ENCODE peak calls at places on chromosomes 11 and 22, in seven cellular contexts. Q is kidney, V is spleen, T is sigmoid colon, R is epithelial cell of prostate, W is OCI-LY7, U is gastrocnemius medialis. X is an unnamed sample.

GRCh38 chr11:69287968-69288882 is 5.7 kb upstream of the MYEOV start:
- DNase-seq in Q (peak), V (no peak), T (no peak), R (no peak), W (peak), U (no peak), X (no peak)

GRCh38 chr11:78220218-78221157 is 31.8 kb downstream of the USP35 start:
- DNase-seq in Q (no peak), V (no peak), T (no peak), R (no peak), W (no peak), U (no peak), X (no peak)

GRCh38 chr11:123169821-123170220 is 25.2 kb downstream of the CLMP start:
- DNase-seq in Q (no peak), V (no peak), T (no peak), R (no peak), W (no peak), U (no peak), X (no peak)

GRCh38 chr11:1206391-1207271 is 16.2 kb upstream of the MUC5B start:
- DNase-seq in Q (peak), V (peak), T (peak), R (no peak), W (no peak), U (no peak), X (no peak)

GRCh38 chr22:45503816-45504702 is 1.4 kb downstream of the FBLN1 start:
- DNase-seq in Q (peak), V (no peak), T (no peak), R (peak), W (no peak), U (no peak), X (no peak)

GRCh38 chr11:92893276-92893675 is 76.2 kb upstream of the MTNR1B start:
- DNase-seq in Q (no peak), V (no peak), T (no peak), R (no peak), W (no peak), U (no peak), X (no peak)

GRCh38 chr11:123111465-123111864 is 49.5 kb upstream of the HSPA8 start:
- DNase-seq in Q (no peak), V (no peak), T (no peak), R (peak), W (peak), U (no peak), X (peak)

GRCh38 chr11:93662177-93662575 is 694 bp downstream of the CEP295 start:
- DNase-seq in Q (no peak), V (no peak), T (no peak), R (no peak), W (peak), U (no peak), X (no peak)

GRCh38 chr22:30694171-30694637 is 470 bp upstream of the OSBP2 start:
- DNase-seq in Q (peak), V (peak), T (peak), R (no peak), W (no peak), U (peak), X (peak)

GRCh38 chr11:76152086-76152658 is 54.1 kb downstream of the WNT11 start:
- DNase-seq in Q (peak), V (peak), T (peak), R (peak), W (peak), U (peak), X (peak)

GRCh38 chr22:31436132-31436531 is 36.7 kb downstream of the DRG1 start:
- DNase-seq in Q (no peak), V (no peak), T (no peak), R (no peak), W (no peak), U (peak), X (no peak)

GRCh38 chr11:95904009-95904650 is 19.8 kb downstream of the MTMR2 start:
- DNase-seq in Q (no peak), V (no peak), T (no peak), R (no peak), W (no peak), U (no peak), X (no peak)

GRCh38 chr11:8873966-8874365 is 37.0 kb upstream of the AKIP1 start:
- DNase-seq in Q (no peak), V (no peak), T (no peak), R (no peak), W (no peak), U (no peak), X (no peak)

GRCh38 chr11:71366076-71366475 is 82.1 kb downstream of the DHCR7 start:
- DNase-seq in Q (no peak), V (no peak), T (no peak), R (no peak), W (no peak), U (no peak), X (no peak)

GRCh38 chr11:45751430-45751829 is 53.5 kb upstream of the SLC35C1 start:
- DNase-seq in Q (no peak), V (no peak), T (no peak), R (no peak), W (no peak), U (no peak), X (no peak)

GRCh38 chr11:6473481-6474422 is at the start of gene TRIM3:
- DNase-seq in Q (peak), V (peak), T (peak), R (peak), W (peak), U (peak), X (peak)

GRCh38 chr22:44151661-44152060 is 29.1 kb upstream of the PARVG start:
- DNase-seq in Q (no peak), V (no peak), T (no peak), R (no peak), W (no peak), U (no peak), X (no peak)

GRCh38 chr11:114132944-114133394 is 73.5 kb downstream of the ZBTB16 start:
- DNase-seq in Q (no peak), V (peak), T (peak), R (no peak), W (no peak), U (no peak), X (no peak)

GRCh38 chr11:123194308-123195181 is 503 bp downstream of the CLMP start:
- DNase-seq in Q (peak), V (no peak), T (peak), R (no peak), W (no peak), U (no peak), X (peak)

GRCh38 chr11:9565822-9566560 is 7.5 kb upstream of the WEE1 start:
- DNase-seq in Q (no peak), V (no peak), T (peak), R (peak), W (no peak), U (no peak), X (peak)

GRCh38 chr11:103109818-103110388 is 677 bp downstream of the DYNC2H1 start:
- DNase-seq in Q (peak), V (peak), T (no peak), R (no peak), W (no peak), U (no peak), X (peak)

GRCh38 chr11:30432177-30432576 is 109.3 kb downstream of the ARL14EP start:
- DNase-seq in Q (no peak), V (no peak), T (no peak), R (no peak), W (no peak), U (no peak), X (no peak)

GRCh38 chr11:63874511-63874910 is 35.6 kb downstream of the MARK2 start:
- DNase-seq in Q (no peak), V (no peak), T (no peak), R (no peak), W (no peak), U (no peak), X (no peak)
- H3K27ac ChIP-seq in Q (no peak), V (peak), T (peak), R (no peak), W (no peak), U (no peak), X (no peak)

DNA sequence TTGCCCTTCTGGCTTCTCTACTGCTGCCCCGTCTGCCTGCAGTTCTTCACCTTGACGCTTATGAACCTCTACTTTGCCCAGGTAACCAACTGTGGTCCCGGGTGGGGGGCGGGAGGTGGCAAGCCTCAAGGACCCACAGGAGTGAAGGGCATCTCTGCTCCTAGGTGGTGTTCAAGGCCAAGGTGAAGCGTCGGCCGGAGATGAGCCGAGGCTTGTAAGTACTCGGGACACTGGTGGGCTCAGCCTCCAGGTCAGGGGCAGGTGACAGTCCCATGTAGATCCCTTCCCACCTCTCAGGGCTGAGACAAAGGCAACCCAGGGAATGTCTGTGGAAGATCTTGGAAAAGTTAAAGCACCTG is 1.1 kb downstream of the GPR137 start:
- DNase-seq in Q (no peak), V (peak), T (no peak), R (no peak), W (no peak), U (no peak), X (no peak)
- H3K27ac ChIP-seq in Q (no peak), V (no peak), T (no peak), R (no peak), W (no peak), U (peak), X (peak)

DNA sequence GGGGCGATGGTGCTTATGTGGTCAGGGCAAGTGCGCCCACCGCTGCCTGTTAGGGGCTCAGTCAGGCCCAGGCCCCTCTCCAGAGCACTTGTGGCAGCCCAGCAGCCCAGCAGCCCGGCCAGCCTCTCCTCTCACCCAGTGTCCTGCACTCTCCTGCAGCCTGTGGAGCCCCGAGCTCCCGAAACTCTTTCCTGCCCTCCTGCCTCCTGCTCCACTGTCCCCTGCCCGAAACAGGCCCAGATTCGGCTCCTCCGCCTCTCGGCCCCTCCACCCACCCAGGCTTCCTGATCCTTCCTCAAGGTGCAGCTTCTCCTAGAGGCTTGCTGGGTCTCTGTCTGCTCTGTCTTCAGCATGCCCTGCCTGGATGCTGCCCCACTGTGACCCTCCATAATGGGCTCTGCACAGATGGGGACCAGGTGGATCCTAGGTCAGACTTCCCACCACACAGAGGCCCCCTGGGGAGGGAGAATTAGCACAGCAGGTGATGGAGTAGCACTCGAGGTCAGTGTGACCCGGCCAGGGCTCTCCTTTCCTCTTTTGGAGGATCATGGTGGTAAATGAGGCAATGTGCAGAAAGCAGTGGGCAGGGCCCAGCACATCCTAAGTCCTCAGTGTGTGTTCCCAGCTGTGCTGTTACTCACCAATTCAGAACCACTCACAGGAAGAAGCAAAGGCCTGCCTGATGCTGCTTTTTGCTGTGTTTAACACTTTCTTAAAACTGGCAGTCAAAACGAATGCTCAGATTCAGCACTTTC is 18.6 kb upstream of the NAP1L4 start:
- DNase-seq in Q (no peak), V (no peak), T (no peak), R (no peak), W (no peak), U (no peak), X (no peak)
- H3K27ac ChIP-seq in Q (no peak), V (peak), T (no peak), R (no peak), W (no peak), U (no peak), X (no peak)

GRCh38 chr11:117663389-117663788 is 133.6 kb downstream of the DSCAML1 start:
- DNase-seq in Q (no peak), V (no peak), T (no peak), R (no peak), W (no peak), U (no peak), X (no peak)

GRCh38 chr11:117662255-117662654 is 134.8 kb downstream of the DSCAML1 start:
- DNase-seq in Q (no peak), V (no peak), T (no peak), R (no peak), W (no peak), U (no peak), X (no peak)

GRCh38 chr11:117662870-117663269 is 134.1 kb downstream of the DSCAML1 start:
- DNase-seq in Q (no peak), V (no peak), T (no peak), R (no peak), W (no peak), U (no peak), X (no peak)

GRCh38 chr11:117664897-117665296 is 132.1 kb downstream of the DSCAML1 start:
- DNase-seq in Q (no peak), V (no peak), T (no peak), R (no peak), W (no peak), U (no peak), X (no peak)

GRCh38 chr11:117663826-117664225 is 133.2 kb downstream of the DSCAML1 start:
- DNase-seq in Q (no peak), V (peak), T (peak), R (no peak), W (no peak), U (no peak), X (no peak)
- H3K27ac ChIP-seq in Q (no peak), V (no peak), T (peak), R (no peak), W (no peak), U (no peak), X (no peak)

GRCh38 chr11:19060629-19061028 is at the start of gene MRGPRX2:
- DNase-seq in Q (no peak), V (no peak), T (no peak), R (no peak), W (no peak), U (no peak), X (no peak)
- H3K27ac ChIP-seq in Q (no peak), V (no peak), T (no peak), R (no peak), W (no peak), U (no peak), X (no peak)

DNA sequence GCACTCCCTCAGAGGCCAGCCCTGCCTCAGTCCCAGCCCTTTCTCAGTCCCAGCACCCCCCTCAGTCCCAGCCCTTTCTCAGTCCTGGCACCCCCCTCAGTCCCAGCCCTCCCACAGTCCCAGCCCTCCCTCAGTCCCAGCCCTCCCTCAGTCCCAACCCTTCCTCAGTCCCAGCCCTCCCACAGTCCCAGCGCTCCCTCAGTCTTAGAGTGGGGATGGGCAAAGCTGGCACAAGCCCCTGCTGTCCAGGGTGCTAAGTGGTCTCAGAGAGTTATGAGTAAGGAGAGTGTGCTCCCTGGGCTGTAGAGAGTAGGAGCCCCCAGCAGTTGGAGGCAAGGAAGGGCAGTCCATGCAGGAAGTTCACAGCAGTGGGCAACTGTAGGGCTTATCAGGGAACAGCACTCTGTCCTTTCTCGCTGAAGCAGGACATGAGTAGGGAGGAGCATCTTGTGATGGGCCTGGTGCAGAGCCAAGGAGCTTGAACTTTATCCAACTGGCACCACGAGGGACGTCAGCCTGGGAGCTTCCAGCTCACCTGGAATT is 51.4 kb upstream of the CRYBB3 start:
- DNase-seq in Q (no peak), V (no peak), T (peak), R (no peak), W (no peak), U (no peak), X (no peak)
- H3K27ac ChIP-seq in Q (peak), V (no peak), T (peak), R (no peak), W (no peak), U (peak), X (no peak)

GRCh38 chr11:102079625-102080024 is 30.6 kb upstream of the YAP1 start:
- DNase-seq in Q (no peak), V (no peak), T (no peak), R (no peak), W (no peak), U (no peak), X (no peak)
- H3K27ac ChIP-seq in Q (no peak), V (no peak), T (no peak), R (no peak), W (no peak), U (no peak), X (no peak)

GRCh38 chr11:16750417-16750816 is 12.0 kb downstream of the C11orf58 start:
- DNase-seq in Q (no peak), V (no peak), T (no peak), R (no peak), W (no peak), U (no peak), X (no peak)
- H3K27ac ChIP-seq in Q (no peak), V (no peak), T (no peak), R (no peak), W (no peak), U (no peak), X (no peak)

GRCh38 chr22:17083811-17084540 is 824 bp upstream of the IL17RA start:
- DNase-seq in Q (peak), V (peak), T (no peak), R (no peak), W (no peak), U (no peak), X (no peak)
- H3K27ac ChIP-seq in Q (peak), V (peak), T (peak), R (peak), W (peak), U (peak), X (peak)

GRCh38 chr11:74579577-74580270 is 12.7 kb upstream of the POLD3 start:
- DNase-seq in Q (no peak), V (no peak), T (no peak), R (no peak), W (no peak), U (no peak), X (no peak)

GRCh38 chr11:74575999-74576398 is 16.4 kb upstream of the POLD3 start:
- DNase-seq in Q (no peak), V (no peak), T (no peak), R (no peak), W (no peak), U (no peak), X (no peak)

GRCh38 chr11:74574563-74574962 is 17.8 kb upstream of the POLD3 start:
- DNase-seq in Q (no peak), V (no peak), T (no peak), R (no peak), W (no peak), U (no peak), X (no peak)

GRCh38 chr11:74581954-74582547 is 10.3 kb upstream of the POLD3 start:
- DNase-seq in Q (no peak), V (no peak), T (no peak), R (no peak), W (no peak), U (no peak), X (no peak)

GRCh38 chr11:74577624-74578396 is 14.6 kb upstream of the POLD3 start:
- DNase-seq in Q (no peak), V (no peak), T (no peak), R (no peak), W (no peak), U (no peak), X (no peak)
- H3K27ac ChIP-seq in Q (no peak), V (no peak), T (peak), R (no peak), W (no peak), U (no peak), X (no peak)

X was measured in A549.